ENCODE peak calls at places on chromosomes 12 and 14, in five cellular contexts. K, P, A, E and L are unnamed samples.

GRCh38 chr12:99769581-99769980 is 122.0 kb downstream of the GARIN6 start:
- DNase-seq in K (no peak), A (no peak), E (no peak), P (no peak), L (no peak)

GRCh38 chr12:52137746-52138145 is 54.1 kb downstream of the KRT80 start:
- DNase-seq in E (no peak), P (no peak), A (no peak), K (no peak), L (no peak)

GRCh38 chr12:123388948-123389559 is 5.1 kb downstream of the KMT5A start:
- DNase-seq in K (no peak), P (no peak), E (no peak), A (no peak), L (no peak)

GRCh38 chr14:33680873-33681272 is 270.0 kb downstream of the EGLN3 start:
- DNase-seq in P (no peak), A (no peak), E (no peak), K (no peak), L (no peak)

GRCh38 chr14:72634910-72635647 is 258.8 kb downstream of the DPF3 start:
- DNase-seq in K (no peak), A (no peak), E (no peak), P (no peak), L (no peak)

GRCh38 chr14:104335176-104335575 is 196.8 kb downstream of the KIF26A start:
- DNase-seq in K (no peak), P (peak), E (no peak), A (no peak), L (no peak)

GRCh38 chr14:102304611-102305506 is at the start of gene MOK:
- DNase-seq in E (no peak), P (peak), A (peak), K (peak), L (peak)

GRCh38 chr14:86779416-86779815 is 1213.6 kb downstream of the GALC start:
- DNase-seq in E (no peak), K (no peak), A (no peak), P (no peak), L (no peak)

GRCh38 chr12:66931091-66931490 is 252.2 kb upstream of the GRIP1 start:
- DNase-seq in A (no peak), K (no peak), P (no peak), E (no peak), L (no peak)

GRCh38 chr14:105526781-105527380 is 498 bp downstream of the TMEM121 start:
- DNase-seq in E (no peak), A (no peak), P (no peak), K (peak), L (peak)

GRCh38 chr12:105740970-105741725 is 397.6 kb downstream of the NUAK1 start:
- DNase-seq in K (no peak), E (no peak), P (no peak), A (no peak), L (peak)

GRCh38 chr12:56358836-56359532 is 923 bp downstream of the STAT2 start:
- DNase-seq in A (no peak), E (peak), P (no peak), K (no peak), L (no peak)

GRCh38 chr14:59482471-59483331 is 1.5 kb downstream of the L3HYPDH start:
- DNase-seq in P (no peak), E (peak), K (no peak), A (no peak), L (no peak)

GRCh38 chr14:70808023-70808401 is 1.3 kb downstream of the MAP3K9 start:
- DNase-seq in P (peak), A (peak), K (no peak), E (no peak), L (no peak)

GRCh38 chr12:31944299-31944698 is 14.9 kb upstream of the RESF1 start:
- DNase-seq in P (no peak), E (no peak), A (no peak), K (no peak), L (no peak)

GRCh38 chr14:104250175-104250574 is 111.8 kb downstream of the KIF26A start:
- DNase-seq in P (no peak), E (no peak), A (no peak), K (no peak), L (no peak)

GRCh38 chr14:103284574-103285467 is 49.2 kb upstream of the EIF5 start:
- DNase-seq in E (no peak), P (no peak), A (no peak), K (no peak), L (no peak)

GRCh38 chr14:58280954-58281787 is 17.2 kb upstream of the ARID4A start:
- DNase-seq in P (peak), E (peak), K (no peak), A (peak), L (no peak)

GRCh38 chr12:50185975-50186663 is 18.9 kb upstream of the CERS5 start:
- DNase-seq in K (no peak), A (no peak), P (no peak), E (no peak), L (no peak)

GRCh38 chr14:24162083-24162482 is 1.0 kb downstream of the IRF9 start:
- DNase-seq in A (no peak), K (peak), P (no peak), E (no peak), L (no peak)